ENCODE peak calls at places on chromosome 17, in five cellular contexts. F is PC-9, M is GM23338, I is AG09309, D is lower leg skin. W is an unnamed sample.

GRCh38 chr17:6753006-6753445 is 2.8 kb upstream of the XAF1 start:
- DNase-seq in I (peak), M (peak), F (peak), D (peak), W (peak)

GRCh38 chr17:63549289-63549945 is 860 bp upstream of the DCAF7 start:
- DNase-seq in F (no peak), I (no peak), M (peak), D (no peak), W (no peak)

GRCh38 chr17:80960037-80960796 is 31.4 kb upstream of the CHMP6 start:
- DNase-seq in M (no peak), D (no peak), I (no peak), F (no peak), W (no peak)

GRCh38 chr17:81813371-81813684 is 9.4 kb downstream of the GCGR start:
- DNase-seq in D (no peak), F (no peak), I (no peak), M (no peak), W (no peak)

GRCh38 chr17:41680426-41681040 is 8.2 kb upstream of the EIF1 start:
- DNase-seq in M (no peak), I (no peak), F (no peak), D (no peak), W (no peak)

GRCh38 chr17:48500435-48501426 is 30.1 kb downstream of the HOXB1 start:
- DNase-seq in D (no peak), I (no peak), F (no peak), M (peak), W (no peak)

GRCh38 chr17:41565338-41565737 is 6.5 kb downstream of the KRT9 start:
- DNase-seq in M (no peak), D (no peak), I (no peak), F (no peak), W (no peak)

GRCh38 chr17:38888842-38889241 is 19.0 kb downstream of the LASP1 start:
- DNase-seq in D (no peak), F (no peak), M (no peak), I (no peak), W (no peak)

GRCh38 chr17:15348030-15348429 is 6.6 kb upstream of the TEKT3 start:
- DNase-seq in I (no peak), M (no peak), D (peak), F (no peak), W (peak)

GRCh38 chr17:75525806-75526554 is 483 bp downstream of the LLGL2 start:
- DNase-seq in F (peak), M (peak), D (no peak), I (no peak), W (no peak)

GRCh38 chr17:32625971-32626370 is 139.2 kb downstream of the CDK5R1 start:
- DNase-seq in M (no peak), D (no peak), F (no peak), I (no peak), W (no peak)

GRCh38 chr17:77391668-77392375 is 251.1 kb downstream of the SEC14L1 start:
- DNase-seq in I (peak), M (peak), D (peak), F (peak), W (peak)

GRCh38 chr17:35918665-35919064 is 11.9 kb downstream of the RDM1 start:
- DNase-seq in D (no peak), I (no peak), M (no peak), F (no peak), W (no peak)

DNA sequence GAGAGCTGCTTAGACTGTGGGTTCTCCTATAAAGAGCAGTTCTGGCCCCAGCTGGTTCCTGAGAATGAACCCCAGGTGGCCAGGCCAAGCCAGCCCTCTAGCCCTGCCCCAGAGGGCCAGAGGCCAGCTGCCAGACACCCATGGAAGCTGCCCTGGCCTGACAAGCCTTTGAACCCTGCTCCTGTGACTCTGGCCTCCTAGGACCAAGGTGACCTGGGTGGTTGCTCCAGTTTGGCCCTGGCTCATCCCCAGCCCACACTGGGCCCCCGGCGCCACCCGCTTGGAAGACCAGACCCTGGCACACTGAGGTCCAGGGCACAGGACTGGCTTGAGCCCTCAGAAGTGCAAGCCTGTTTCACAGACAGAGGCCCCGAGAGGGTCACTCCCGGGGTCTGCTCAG is 6.8 kb upstream of the KCNJ12 start:
- DNase-seq in F (no peak), D (no peak), M (no peak), I (no peak), W (no peak)
- TF ChIP-seq CTCF in F (no peak), D (no peak), M (no peak), I (no peak), W (no peak)

GRCh38 chr17:7852262-7852670 is 2.6 kb upstream of the TMEM88 start:
- DNase-seq in D (peak), I (no peak), F (no peak), M (no peak), W (no peak)

GRCh38 chr17:7854078-7854777 is 638 bp upstream of the TMEM88 start:
- DNase-seq in D (no peak), M (no peak), F (no peak), I (no peak), W (no peak)

GRCh38 chr17:7851438-7852261 is 3.2 kb upstream of the TMEM88 start:
- DNase-seq in F (no peak), I (no peak), D (peak), M (peak), W (no peak)

GRCh38 chr17:7853693-7854043 is 1.2 kb upstream of the TMEM88 start:
- DNase-seq in I (no peak), M (peak), D (no peak), F (no peak), W (no peak)

GRCh38 chr17:7852919-7853692 is 1.8 kb upstream of the TMEM88 start:
- DNase-seq in M (peak), D (no peak), I (no peak), F (no peak), W (no peak)
- TF ChIP-seq CTCF in M (no peak), D (no peak), I (no peak), F (no peak), W (no peak)

GRCh38 chr17:49556183-49556943 is 19.3 kb upstream of the NXPH3 start:
- DNase-seq in D (peak), I (no peak), M (peak), F (peak), W (no peak)
- TF ChIP-seq CTCF in D (no peak), I (peak), M (peak), F (peak), W (peak)

GRCh38 chr17:51341457-51341856 is 81.1 kb downstream of the UTP18 start:
- DNase-seq in I (no peak), M (no peak), F (no peak), D (peak), W (no peak)
- TF ChIP-seq CTCF in I (no peak), M (no peak), F (no peak), D (no peak), W (no peak)

DNA sequence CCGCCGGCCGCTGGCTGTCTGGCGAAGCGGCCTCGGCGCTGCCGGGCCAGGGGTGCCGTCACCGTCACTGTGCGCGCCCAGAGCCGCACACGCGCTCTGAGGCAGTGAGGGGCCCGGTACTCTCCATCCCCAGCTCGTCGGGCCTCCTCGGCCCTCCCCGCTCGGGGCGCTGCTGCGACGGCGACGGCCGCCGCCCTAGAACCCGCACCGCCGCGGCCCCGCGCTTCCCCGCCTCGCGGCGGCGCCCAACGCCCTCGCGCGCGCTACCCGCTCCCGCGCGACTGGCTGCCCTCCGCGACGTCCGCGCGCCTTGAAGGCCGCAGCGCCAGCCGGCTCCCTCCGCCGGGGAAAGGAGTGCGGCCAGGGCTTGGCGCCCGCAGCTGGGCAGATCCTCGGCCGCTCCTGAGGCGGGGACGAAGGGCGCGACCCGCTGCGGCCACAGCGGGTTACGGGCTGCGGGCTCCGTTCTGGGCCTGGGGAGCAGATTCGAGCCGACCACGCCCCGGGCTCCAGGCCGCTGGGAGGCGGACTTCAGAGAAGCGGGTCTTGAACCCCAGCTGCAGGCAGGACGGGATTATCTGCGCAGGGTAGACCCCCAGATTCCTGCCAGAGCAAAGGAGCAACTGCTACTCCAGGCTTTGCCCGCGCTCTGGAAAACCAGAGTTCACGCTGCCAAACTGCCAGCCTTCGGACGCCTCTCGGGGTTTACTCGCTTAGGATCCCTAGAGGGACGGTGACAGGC is at the start of gene ULK2:
- DNase-seq in D (peak), F (peak), M (peak), I (peak), W (peak)
- TF ChIP-seq CTCF in D (no peak), F (no peak), M (peak), I (no peak), W (peak)